ENCODE peak calls at places on chromosomes 5 and 9, in four cellular contexts. L is upper lobe of left lung, W is glutamatergic neuron, H is BJ. N is an unnamed sample.
A peak's percentile ranks its signal among the peaks of the same experiment; 100 is the strongest.

GRCh38 chr9:110602281-110602680 is 22.7 kb upstream of the SVEP1 start:
- DNase-seq in W (no peak), L (no peak), H (no peak), N (no peak)

GRCh38 chr5:135013445-135013844 is 20.6 kb downstream of the PITX1 start:
- DNase-seq in W (peak; percentile 5), H (no peak), L (no peak), N (no peak)

GRCh38 chr5:159102294-159102934 is 2.7 kb upstream of the EBF1 start:
- DNase-seq in W (no peak), L (no peak), H (no peak), N (no peak)

GRCh38 chr5:178069909-178070308 is 43.4 kb upstream of the N4BP3 start:
- DNase-seq in L (no peak), W (peak; percentile 59), H (no peak), N (no peak)

GRCh38 chr9:70924905-70925547 is 196.4 kb downstream of the TRPM3 start:
- DNase-seq in H (no peak), W (peak; percentile 16), L (no peak), N (peak; percentile 45)

GRCh38 chr5:153515269-153515668 is 24.8 kb downstream of the GRIA1 start:
- DNase-seq in H (no peak), L (no peak), W (no peak), N (no peak)

GRCh38 chr9:109107402-109108240 is 12.1 kb downstream of the TMEM245 start:
- DNase-seq in W (no peak), L (no peak), H (no peak), N (peak; percentile 54)

GRCh38 chr5:10555134-10555733 is 8.6 kb upstream of the ANKRD33B start:
- DNase-seq in L (no peak), W (no peak), H (peak; percentile 80), N (peak; percentile 78)

GRCh38 chr5:172854958-172855357 is 20.9 kb downstream of the ERGIC1 start:
- DNase-seq in L (no peak), H (no peak), W (no peak), N (no peak)

GRCh38 chr5:92353107-92354030 is 970.3 kb upstream of the ARRDC3 start:
- DNase-seq in H (peak; percentile 73), L (no peak), W (no peak), N (no peak)

GRCh38 chr5:96517294-96517693 is 84.2 kb upstream of the PCSK1 start:
- DNase-seq in W (no peak), H (no peak), L (no peak), N (no peak)

GRCh38 chr9:86807577-86807976 is 139.7 kb downstream of the GAS1 start:
- DNase-seq in L (no peak), H (no peak), W (peak; percentile 27), N (no peak)

GRCh38 chr5:107607196-107607595 is 63.5 kb downstream of the EFNA5 start:
- DNase-seq in H (no peak), L (no peak), W (no peak), N (no peak)

GRCh38 chr9:91949946-91950664 is at the start of gene ROR2:
- DNase-seq in H (no peak), L (peak; percentile 95), W (peak; percentile 90), N (no peak)

GRCh38 chr5:139669681-139670368 is 21.7 kb downstream of the CXXC5 start:
- DNase-seq in L (peak; percentile 83), H (no peak), W (peak; percentile 53), N (no peak)

DNA sequence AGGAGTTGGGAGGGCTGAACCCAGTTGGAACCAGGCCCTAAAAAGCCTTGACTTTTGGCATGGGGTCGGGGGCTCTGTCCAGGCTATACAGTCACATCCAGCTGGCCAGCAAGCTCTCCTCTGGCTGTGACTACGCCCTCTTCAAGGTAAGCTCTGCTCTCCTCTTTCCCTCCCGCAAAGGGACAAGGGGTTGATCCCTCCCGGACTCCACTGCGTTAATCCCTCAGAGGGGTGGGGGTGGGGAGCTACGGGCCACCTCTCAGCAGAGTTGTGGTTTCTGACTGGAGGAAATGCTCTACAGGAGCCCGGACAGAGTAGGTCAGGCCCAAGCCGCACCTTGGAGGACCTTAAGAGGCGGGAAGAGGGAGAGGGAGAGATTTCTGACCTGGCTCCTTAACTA is 3.0 kb upstream of the TSPAN17 start:
- DNase-seq in L (no peak), W (no peak), H (no peak), N (no peak)
- TF ChIP-seq CTCF in L (no peak), W (no peak), H (no peak), N (no peak)

DNA sequence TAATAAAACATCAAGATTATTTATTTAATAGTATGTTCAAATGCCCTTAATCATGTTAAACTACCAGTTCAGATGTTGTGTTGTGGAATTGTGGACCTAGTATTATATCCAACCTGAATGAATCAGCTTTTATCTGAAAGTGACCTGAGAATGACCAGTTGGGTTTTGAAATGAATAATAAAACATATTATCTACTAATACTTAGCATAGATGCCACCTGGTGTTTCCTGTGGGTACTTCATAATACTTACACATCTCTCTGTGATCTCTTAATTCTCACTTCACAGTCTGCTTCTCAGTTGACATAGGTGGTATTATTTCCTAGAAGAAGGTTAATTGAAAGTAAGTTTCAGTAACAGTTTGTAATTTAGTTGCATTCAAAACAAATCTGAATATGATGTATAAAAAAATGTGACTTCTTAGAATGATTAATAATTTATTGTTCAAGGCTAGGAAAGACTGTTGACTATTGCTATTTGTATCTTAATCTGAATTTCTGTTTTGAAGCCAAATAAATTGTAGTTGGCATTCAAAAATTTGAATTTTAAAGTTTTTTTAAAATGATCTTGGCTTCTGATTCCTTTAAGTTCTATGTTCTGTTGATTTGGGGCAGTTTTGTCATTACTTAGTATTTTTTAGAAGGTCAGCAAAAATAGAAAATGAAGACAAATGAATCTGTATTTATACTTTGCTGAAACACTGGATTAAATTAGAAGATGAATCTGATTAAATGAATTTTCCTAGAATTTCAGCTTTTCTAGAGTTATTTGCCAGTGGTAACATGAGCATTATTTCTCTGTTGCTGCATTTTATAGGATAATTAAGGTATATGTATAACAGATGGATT is 48.2 kb downstream of the KIF2A start:
- DNase-seq in W (no peak), L (no peak), H (peak; percentile 13), N (peak; percentile 21)
- TF ChIP-seq CTCF in W (peak; percentile 76), L (peak; percentile 68), H (peak; percentile 56), N (peak; percentile 52)

GRCh38 chr5:3594514-3595101 is 1.0 kb upstream of the IRX1 start:
- DNase-seq in H (no peak), L (peak; percentile 88), W (peak; percentile 75), N (no peak)
- TF ChIP-seq CTCF in H (no peak), L (peak; percentile 5), W (no peak), N (no peak)

GRCh38 chr9:82208741-82209450 is 220.3 kb downstream of the SPATA31D1 start:
- DNase-seq in L (no peak), W (no peak), H (no peak), N (no peak)

GRCh38 chr9:82212885-82213284 is 224.3 kb downstream of the SPATA31D1 start:
- DNase-seq in L (no peak), W (no peak), H (no peak), N (no peak)

GRCh38 chr9:82206490-82206889 is 217.9 kb downstream of the SPATA31D1 start:
- DNase-seq in H (peak; percentile 35), L (no peak), W (no peak), N (no peak)

GRCh38 chr9:82206946-82207345 is 218.4 kb downstream of the SPATA31D1 start:
- DNase-seq in H (no peak), W (no peak), L (no peak), N (no peak)

DNA sequence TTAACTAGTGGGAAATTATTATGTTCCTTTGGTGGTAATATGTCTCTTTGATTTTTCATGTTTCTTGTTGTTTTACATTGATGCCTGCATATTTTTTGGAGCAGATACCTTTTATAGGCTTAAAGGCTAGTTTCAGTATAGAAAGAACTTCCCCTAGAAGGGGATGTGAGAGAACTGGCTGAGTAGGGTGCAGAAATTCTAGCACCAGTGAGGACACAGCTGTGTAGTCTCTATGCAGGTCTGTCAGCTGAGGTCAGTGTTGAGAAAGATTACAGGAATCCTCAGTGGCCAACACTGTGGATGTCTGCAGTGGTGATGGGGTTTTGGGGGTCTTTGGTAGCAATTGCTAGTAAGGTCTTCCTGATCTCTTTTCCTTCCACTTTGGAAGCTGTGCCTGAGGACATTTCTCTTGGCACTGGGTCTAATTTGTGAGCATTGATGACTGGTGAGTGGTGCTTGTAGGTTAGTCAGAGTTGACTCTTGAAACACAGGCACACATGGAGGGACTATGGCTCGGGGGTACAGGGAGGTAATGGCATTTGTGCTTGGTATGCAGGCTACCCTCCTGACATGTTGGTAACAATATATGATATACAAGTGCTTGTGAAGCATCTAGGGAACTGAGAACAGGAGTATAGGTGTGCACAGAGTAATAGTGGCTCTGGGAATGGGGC is 221.4 kb downstream of the SPATA31D1 start:
- DNase-seq in W (no peak), L (no peak), H (no peak), N (no peak)
- TF ChIP-seq CTCF in W (no peak), L (no peak), H (no peak), N (no peak)